ENCODE peak calls at places on chromosomes 2 and 18, in nine cellular contexts. One of them, this sample, is unnamed. For H3K4me1, the result is how much of the 10 kb centered on the place peaks cover.

GRCh38 chr18:77133920-77134496 is 1.4 kb upstream of the MBP start:
- DNase-seq in A549: no peak
- DNase-seq in stomach: no peak
- DNase-seq in GM23248: peak
- DNase-seq in tibial artery: peak
- DNase-seq in tibial nerve: peak
- DNase-seq in hepatocyte: no peak
- DNase-seq in colonic mucosa: peak
- DNase-seq in left ventricle myocardium inferior: peak
- DNase-seq in this sample: no peak

GRCh38 chr18:32321826-32322225 is 132.0 kb downstream of the MEP1B start:
- DNase-seq in stomach: no peak
- DNase-seq in A549: no peak
- DNase-seq in hepatocyte: no peak
- DNase-seq in GM23248: no peak
- DNase-seq in tibial nerve: no peak
- DNase-seq in left ventricle myocardium inferior: no peak
- DNase-seq in tibial artery: no peak
- DNase-seq in colonic mucosa: no peak
- DNase-seq in this sample: no peak

GRCh38 chr2:99940963-99941362 is 201.4 kb downstream of the AFF3 start:
- DNase-seq in left ventricle myocardium inferior: no peak
- DNase-seq in tibial nerve: peak
- DNase-seq in hepatocyte: no peak
- DNase-seq in A549: no peak
- DNase-seq in GM23248: no peak
- DNase-seq in tibial artery: no peak
- DNase-seq in stomach: no peak
- DNase-seq in colonic mucosa: no peak
- DNase-seq in this sample: no peak

GRCh38 chr2:86256982-86257381 is 57.7 kb downstream of the MRPL35 start:
- DNase-seq in hepatocyte: no peak
- DNase-seq in GM23248: no peak
- DNase-seq in tibial nerve: no peak
- DNase-seq in left ventricle myocardium inferior: no peak
- DNase-seq in stomach: no peak
- DNase-seq in A549: no peak
- DNase-seq in tibial artery: no peak
- DNase-seq in colonic mucosa: no peak
- DNase-seq in this sample: no peak

GRCh38 chr2:71578665-71579371 is 125.5 kb downstream of the DYSF start:
- DNase-seq in A549: no peak
- DNase-seq in stomach: no peak
- DNase-seq in tibial nerve: peak
- DNase-seq in colonic mucosa: no peak
- DNase-seq in tibial artery: peak
- DNase-seq in left ventricle myocardium inferior: peak
- DNase-seq in GM23248: peak
- DNase-seq in hepatocyte: no peak
- DNase-seq in this sample: no peak

GRCh38 chr2:191114403-191114886 is 36.3 kb downstream of the STAT4 start:
- DNase-seq in stomach: no peak
- DNase-seq in left ventricle myocardium inferior: no peak
- DNase-seq in colonic mucosa: no peak
- DNase-seq in tibial artery: no peak
- DNase-seq in A549: peak
- DNase-seq in GM23248: peak
- DNase-seq in hepatocyte: no peak
- DNase-seq in tibial nerve: peak
- DNase-seq in this sample: no peak

GRCh38 chr2:67374949-67375348 is 22.2 kb upstream of the ETAA1 start:
- DNase-seq in GM23248: no peak
- DNase-seq in tibial artery: no peak
- DNase-seq in hepatocyte: no peak
- DNase-seq in stomach: no peak
- DNase-seq in A549: no peak
- DNase-seq in colonic mucosa: no peak
- DNase-seq in tibial nerve: no peak
- DNase-seq in left ventricle myocardium inferior: no peak
- DNase-seq in this sample: no peak

GRCh38 chr18:6821346-6821745 is 91.8 kb downstream of the ARHGAP28 start:
- DNase-seq in left ventricle myocardium inferior: no peak
- DNase-seq in GM23248: no peak
- DNase-seq in stomach: no peak
- DNase-seq in hepatocyte: no peak
- DNase-seq in tibial nerve: no peak
- DNase-seq in colonic mucosa: no peak
- DNase-seq in tibial artery: no peak
- DNase-seq in A549: no peak
- DNase-seq in this sample: no peak

DNA sequence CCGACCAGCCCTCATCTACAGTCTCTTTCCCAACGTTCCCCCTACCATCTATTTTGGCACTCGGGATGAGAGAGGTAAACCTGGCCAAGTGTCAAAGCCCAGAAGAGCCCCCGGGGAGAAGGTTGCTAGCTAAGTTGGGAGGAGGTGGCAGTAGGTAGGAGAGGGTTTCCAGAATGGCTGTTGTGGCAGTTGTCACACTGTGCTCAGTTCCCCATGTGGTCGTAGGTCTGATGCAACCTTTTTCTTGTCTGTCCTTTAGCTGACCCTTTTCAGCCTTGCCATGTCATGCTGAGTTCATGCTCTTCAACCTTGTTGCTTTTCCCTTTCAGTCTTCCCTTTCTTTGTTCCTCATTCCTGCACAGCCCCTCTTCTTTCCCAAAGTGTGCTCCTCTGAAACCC is 34.5 kb downstream of the TTLL4 start:
- DNase-seq in A549: peak
- DNase-seq in hepatocyte: no peak
- DNase-seq in colonic mucosa: no peak
- DNase-seq in tibial nerve: peak
- DNase-seq in tibial artery: no peak
- DNase-seq in GM23248: no peak
- DNase-seq in left ventricle myocardium inferior: no peak
- DNase-seq in stomach: no peak
- DNase-seq in this sample: no peak
- H3K27ac ChIP-seq in A549: no peak
- H3K27ac ChIP-seq in hepatocyte: peak
- H3K27ac ChIP-seq in colonic mucosa: no peak
- H3K27ac ChIP-seq in tibial nerve: peak
- H3K27ac ChIP-seq in tibial artery: no peak
- H3K27ac ChIP-seq in GM23248: no peak
- H3K27ac ChIP-seq in left ventricle myocardium inferior: peak
- H3K27ac ChIP-seq in stomach: no peak
- H3K27ac ChIP-seq in this sample: no peak

DNA sequence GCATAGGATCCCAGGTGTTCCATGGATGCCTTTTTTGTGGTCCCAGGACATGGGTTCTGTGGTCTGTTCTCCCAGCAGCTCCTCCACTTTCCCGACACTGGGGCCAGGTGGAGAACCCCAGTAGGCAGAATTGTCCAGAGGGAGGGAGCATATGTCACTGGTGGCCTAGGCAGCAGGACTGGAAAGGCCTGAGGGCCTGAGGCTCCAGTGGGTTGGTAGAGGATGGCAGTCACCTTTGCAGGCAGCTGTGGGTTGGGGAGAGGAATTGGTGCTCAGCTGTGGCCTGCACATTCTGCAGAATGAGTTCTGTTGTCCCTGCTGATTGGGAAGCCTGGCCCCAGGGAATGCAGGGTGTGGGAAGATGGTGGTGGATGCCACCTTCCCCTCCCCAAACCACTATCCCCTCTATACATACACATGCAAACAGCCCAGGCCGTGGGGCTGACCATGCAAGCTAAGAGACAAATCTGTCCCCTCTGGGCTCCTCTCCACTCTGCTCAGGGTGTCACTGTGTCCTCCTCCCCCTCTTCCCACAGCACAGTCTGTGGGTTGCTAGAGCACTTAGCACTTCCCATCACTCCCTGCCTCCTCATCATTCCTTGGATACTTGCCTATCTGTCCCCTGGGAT is 11.4 kb downstream of the CTIF start:
- DNase-seq in tibial artery: peak
- DNase-seq in GM23248: no peak
- DNase-seq in A549: no peak
- DNase-seq in hepatocyte: no peak
- DNase-seq in colonic mucosa: no peak
- DNase-seq in stomach: no peak
- DNase-seq in left ventricle myocardium inferior: no peak
- DNase-seq in tibial nerve: no peak
- DNase-seq in this sample: no peak
- H3K4me1 ChIP-seq in tibial artery: half or more
- H3K4me1 ChIP-seq in GM23248: under half
- H3K4me1 ChIP-seq in A549: under half
- H3K4me1 ChIP-seq in hepatocyte: under half
- H3K4me1 ChIP-seq in colonic mucosa: under half
- H3K4me1 ChIP-seq in stomach: under half
- H3K4me1 ChIP-seq in left ventricle myocardium inferior: half or more
- H3K4me1 ChIP-seq in tibial nerve: under half
- H3K4me1 ChIP-seq in this sample: under half

GRCh38 chr2:203040966-203041521 is 26.4 kb downstream of the NBEAL1 start:
- DNase-seq in GM23248: no peak
- DNase-seq in left ventricle myocardium inferior: no peak
- DNase-seq in tibial artery: no peak
- DNase-seq in colonic mucosa: peak
- DNase-seq in tibial nerve: no peak
- DNase-seq in stomach: no peak
- DNase-seq in A549: no peak
- DNase-seq in hepatocyte: peak
- DNase-seq in this sample: no peak
- H3K27ac ChIP-seq in GM23248: no peak
- H3K27ac ChIP-seq in left ventricle myocardium inferior: no peak
- H3K27ac ChIP-seq in tibial artery: peak
- H3K27ac ChIP-seq in colonic mucosa: peak
- H3K27ac ChIP-seq in tibial nerve: no peak
- H3K27ac ChIP-seq in stomach: no peak
- H3K27ac ChIP-seq in A549: no peak
- H3K27ac ChIP-seq in hepatocyte: peak
- H3K27ac ChIP-seq in this sample: no peak

DNA sequence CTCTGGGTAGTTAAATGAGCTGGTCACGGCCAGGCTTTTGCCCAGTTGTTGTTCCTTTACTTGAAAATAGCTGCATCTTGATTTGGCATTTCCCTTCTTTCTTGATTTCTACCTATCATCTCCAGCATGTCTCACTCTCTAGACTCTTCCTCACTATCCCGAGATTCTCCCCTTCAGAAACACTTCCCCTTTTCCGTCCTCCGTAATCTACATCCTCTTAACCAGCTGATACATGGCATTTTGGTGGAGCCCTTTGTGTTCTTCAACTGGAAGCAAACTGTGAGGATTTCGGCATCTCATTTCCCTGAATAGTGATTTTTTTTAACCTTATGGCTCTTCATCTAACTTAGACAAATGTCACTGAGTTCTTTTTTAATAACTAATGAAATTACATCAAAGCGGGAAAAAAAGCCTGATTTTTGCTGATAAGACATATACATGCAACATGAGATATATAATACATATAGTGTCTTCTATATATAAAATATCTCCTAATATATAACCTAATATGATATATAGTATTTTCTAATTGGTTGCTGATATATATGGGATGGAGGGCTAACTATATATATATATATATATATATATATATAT is 220.2 kb upstream of the RASGRP3 start:
- DNase-seq in GM23248: no peak
- DNase-seq in tibial artery: no peak
- DNase-seq in colonic mucosa: no peak
- DNase-seq in left ventricle myocardium inferior: no peak
- DNase-seq in stomach: no peak
- DNase-seq in A549: no peak
- DNase-seq in hepatocyte: no peak
- DNase-seq in tibial nerve: no peak
- DNase-seq in this sample: no peak
- H3K4me1 ChIP-seq in GM23248: under half
- H3K4me1 ChIP-seq in tibial artery: under half
- H3K4me1 ChIP-seq in colonic mucosa: under half
- H3K4me1 ChIP-seq in left ventricle myocardium inferior: under half
- H3K4me1 ChIP-seq in stomach: under half
- H3K4me1 ChIP-seq in A549: under half
- H3K4me1 ChIP-seq in hepatocyte: under half
- H3K4me1 ChIP-seq in tibial nerve: under half
- H3K4me1 ChIP-seq in this sample: under half

DNA sequence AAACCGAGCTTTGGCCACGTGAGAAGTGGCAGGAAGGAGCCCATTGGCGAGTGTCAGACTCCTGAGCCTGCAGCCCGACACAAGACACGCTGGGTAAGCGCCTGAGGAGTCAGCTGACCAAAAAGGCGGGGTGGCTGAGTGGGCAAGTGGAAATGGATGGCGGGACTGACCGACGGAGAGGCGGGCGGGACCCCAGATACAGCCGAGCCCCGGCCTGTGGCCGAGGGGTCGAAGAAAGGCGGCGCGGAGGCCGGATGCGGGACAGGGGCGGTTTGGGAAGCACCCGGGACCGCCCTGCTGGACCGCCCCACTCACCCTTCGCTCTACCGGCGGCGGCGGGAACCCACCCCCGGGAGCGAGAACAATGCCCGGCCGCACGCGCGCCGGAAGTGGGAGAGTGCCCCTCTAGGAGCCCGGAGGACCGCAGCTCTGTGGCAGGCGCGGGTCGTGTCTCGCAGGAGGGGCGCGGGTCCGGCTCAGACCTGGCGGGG is 22.8 kb downstream of the ZSCAN30 start:
- DNase-seq in tibial artery: peak
- DNase-seq in tibial nerve: peak
- DNase-seq in GM23248: peak
- DNase-seq in hepatocyte: no peak
- DNase-seq in A549: no peak
- DNase-seq in colonic mucosa: peak
- DNase-seq in left ventricle myocardium inferior: peak
- DNase-seq in stomach: peak
- DNase-seq in this sample: peak
- H3K27ac ChIP-seq in tibial artery: peak
- H3K27ac ChIP-seq in tibial nerve: peak
- H3K27ac ChIP-seq in GM23248: no peak
- H3K27ac ChIP-seq in hepatocyte: no peak
- H3K27ac ChIP-seq in A549: no peak
- H3K27ac ChIP-seq in colonic mucosa: peak
- H3K27ac ChIP-seq in left ventricle myocardium inferior: peak
- H3K27ac ChIP-seq in stomach: peak
- H3K27ac ChIP-seq in this sample: peak

GRCh38 chr18:55320399-55321255 is 267.4 kb downstream of the TCF4 start:
- DNase-seq in stomach: no peak
- DNase-seq in A549: no peak
- DNase-seq in colonic mucosa: no peak
- DNase-seq in tibial artery: no peak
- DNase-seq in hepatocyte: no peak
- DNase-seq in tibial nerve: no peak
- DNase-seq in left ventricle myocardium inferior: no peak
- DNase-seq in GM23248: peak
- DNase-seq in this sample: no peak
- H3K4me1 ChIP-seq in stomach: under half
- H3K4me1 ChIP-seq in A549: under half
- H3K4me1 ChIP-seq in colonic mucosa: under half
- H3K4me1 ChIP-seq in tibial artery: under half
- H3K4me1 ChIP-seq in hepatocyte: under half
- H3K4me1 ChIP-seq in tibial nerve: under half
- H3K4me1 ChIP-seq in left ventricle myocardium inferior: half or more
- H3K4me1 ChIP-seq in GM23248: half or more
- H3K4me1 ChIP-seq in this sample: half or more

This sample was measured in esophagus squamous epithelium.